ENCODE peak calls at places on chromosomes 11 and 22, in four cellular contexts. Q is cardiac muscle cell, C is HL-60, J is suprapubic skin. R is an unnamed sample.

GRCh38 chr11:88482871-88483301 is 145.3 kb upstream of the CTSC start:
- DNase-seq in Q (no peak), J (no peak), C (no peak), R (no peak)

GRCh38 chr11:73391665-73392064 is 15.5 kb downstream of the RELT start:
- DNase-seq in C (no peak), J (no peak), Q (no peak), R (no peak)

GRCh38 chr11:94774345-94774744 is 6.2 kb downstream of the AMOTL1 start:
- DNase-seq in J (no peak), Q (no peak), C (no peak), R (no peak)

GRCh38 chr22:37328017-37328416 is 45.7 kb downstream of the CYTH4 start:
- DNase-seq in J (no peak), Q (peak; percentile 54), C (no peak), R (no peak)

GRCh38 chr11:32184057-32185055 is 93.5 kb downstream of the RCN1 start:
- DNase-seq in J (no peak), C (no peak), Q (peak; percentile 10), R (no peak)

GRCh38 chr11:88101881-88102594 is 73.2 kb downstream of the RAB38 start:
- DNase-seq in J (no peak), Q (no peak), C (no peak), R (no peak)

GRCh38 chr22:20748820-20749428 is 25.0 kb upstream of the SERPIND1 start:
- DNase-seq in C (no peak), J (no peak), Q (peak; percentile 13), R (no peak)

GRCh38 chr22:48838846-48839730 is 988.6 kb downstream of the BRD1 start:
- DNase-seq in J (no peak), C (no peak), Q (no peak), R (peak; percentile 31)

GRCh38 chr11:9765320-9766101 is 101.6 kb downstream of the SWAP70 start:
- DNase-seq in J (no peak), Q (peak; percentile 97), C (no peak), R (no peak)

GRCh38 chr11:10502065-10502680 is 38.8 kb downstream of the RNF141 start:
- DNase-seq in J (no peak), C (no peak), Q (no peak), R (no peak)

DNA sequence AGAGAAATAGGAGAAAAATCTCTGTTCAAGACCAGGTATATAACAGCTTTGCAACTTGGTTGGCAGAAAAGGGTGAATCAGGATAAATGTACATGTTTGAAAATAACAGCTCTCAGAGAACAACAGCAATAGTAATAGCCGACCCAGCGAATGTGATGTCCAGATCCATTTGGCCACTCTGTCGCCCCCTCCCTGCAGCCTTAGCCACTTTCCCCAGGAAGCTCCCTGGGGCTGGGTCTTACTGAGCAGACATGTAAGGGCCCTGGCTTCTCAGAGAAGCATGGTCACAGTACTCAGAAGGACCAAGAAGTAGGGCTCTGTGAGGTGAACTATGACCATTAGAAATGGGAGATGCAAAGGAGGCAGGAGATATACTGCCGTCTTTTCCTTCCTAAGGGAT is 154.1 kb upstream of the SNX19 start:
- DNase-seq in Q (no peak), C (no peak), J (no peak), R (no peak)
- TF ChIP-seq CTCF in Q (no peak), C (no peak), J (no peak), R (no peak)

GRCh38 chr11:5285703-5286102 is 16.0 kb upstream of the HBE1 start:
- DNase-seq in C (no peak), J (no peak), Q (no peak), R (no peak)

GRCh38 chr11:5280582-5281102 is 10.9 kb upstream of the HBE1 start:
- DNase-seq in J (no peak), C (peak; percentile 66), Q (peak; percentile 96), R (peak; percentile 59)

GRCh38 chr11:5282652-5283051 is 12.9 kb upstream of the HBE1 start:
- DNase-seq in C (no peak), Q (no peak), J (no peak), R (no peak)

GRCh38 chr11:5288108-5288911 is 13.4 kb downstream of the OR51B4 start:
- DNase-seq in C (no peak), J (no peak), Q (peak; percentile 22), R (no peak)

GRCh38 chr11:5284551-5285130 is 14.9 kb upstream of the HBE1 start:
- DNase-seq in J (no peak), C (no peak), Q (no peak), R (no peak)
- H3K4me3 ChIP-seq in J (no peak overlapping the region), C (no peak overlapping the region), Q (no peak overlapping the region), R (no peak overlapping the region)

DNA sequence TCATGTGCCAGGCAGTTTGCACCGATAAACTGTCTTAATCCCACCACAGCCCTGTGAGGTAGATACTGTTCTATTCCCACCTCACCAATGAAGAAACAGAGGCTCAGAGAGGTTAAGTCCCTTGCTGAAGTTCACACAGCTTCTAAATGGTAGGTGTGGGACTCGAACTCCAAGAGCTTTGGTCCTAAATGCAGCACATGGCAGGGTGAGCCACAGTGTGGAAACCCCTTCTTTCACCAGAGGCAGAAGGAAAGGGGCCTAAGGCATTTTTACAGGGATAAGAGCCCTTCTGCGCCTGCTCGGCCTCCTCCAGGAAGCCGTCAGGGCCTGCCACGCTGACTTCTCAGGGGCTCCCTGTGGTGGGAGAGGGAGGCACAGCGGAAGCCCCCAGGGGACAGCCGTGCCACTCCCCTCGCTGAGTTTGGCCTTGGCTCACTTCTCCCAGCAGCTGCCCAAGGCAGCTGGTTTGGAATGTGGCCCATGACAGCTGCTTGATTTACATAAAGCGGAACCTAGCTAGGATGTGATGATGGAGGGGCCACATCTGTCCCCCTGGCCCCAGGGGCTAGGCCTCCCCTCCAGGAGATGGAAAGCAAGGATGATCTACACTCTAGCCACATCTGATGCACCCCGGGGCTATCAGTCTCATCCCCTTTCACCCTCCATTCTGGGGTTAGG is 35.4 kb downstream of the CD82 start:
- DNase-seq in Q (peak; percentile 50), J (no peak), C (no peak), R (peak; percentile 47)
- H3K27ac ChIP-seq in Q (no peak overlapping the region), J (no peak overlapping the region), C (no peak overlapping the region), R (no peak overlapping the region)

DNA sequence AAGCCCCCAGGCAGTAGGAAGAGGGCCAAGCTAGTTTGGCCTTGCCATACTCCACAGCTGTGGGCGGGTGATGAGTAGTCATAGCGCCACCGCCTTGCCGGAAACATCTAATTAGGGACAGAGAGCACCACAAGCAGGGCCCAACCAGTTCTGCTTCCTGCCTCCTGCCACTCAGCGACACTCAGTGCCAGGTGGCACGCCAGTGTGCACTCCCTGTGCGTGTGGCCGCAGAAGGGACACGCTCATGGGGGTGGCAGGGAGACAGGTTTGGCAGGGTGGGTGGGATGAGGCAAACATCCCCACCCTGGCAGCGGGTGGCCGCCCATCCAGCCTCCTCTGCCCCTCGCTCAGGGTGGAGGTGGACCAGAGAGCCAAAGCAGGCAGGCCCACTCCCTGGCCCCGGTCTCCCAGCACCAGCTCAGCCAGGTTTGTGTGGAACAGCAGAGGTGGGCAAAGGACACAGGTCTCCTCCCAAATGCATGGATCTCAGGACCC is 4.9 kb downstream of the OVOL1 start:
- DNase-seq in J (no peak), C (peak; percentile 80), Q (no peak), R (no peak)
- TF ChIP-seq CTCF in J (no peak), C (no peak), Q (no peak), R (no peak)

GRCh38 chr11:130711193-130711592 is 205.1 kb downstream of the SNX19 start:
- DNase-seq in Q (no peak), C (no peak), J (no peak), R (no peak)

GRCh38 chr11:130709531-130709930 is 206.7 kb downstream of the SNX19 start:
- DNase-seq in C (no peak), J (no peak), Q (no peak), R (no peak)

GRCh38 chr11:130710022-130710421 is 206.3 kb downstream of the SNX19 start:
- DNase-seq in J (no peak), C (no peak), Q (no peak), R (no peak)

GRCh38 chr11:130712480-130712879 is 203.8 kb downstream of the SNX19 start:
- DNase-seq in C (no peak), J (no peak), Q (no peak), R (no peak)

DNA sequence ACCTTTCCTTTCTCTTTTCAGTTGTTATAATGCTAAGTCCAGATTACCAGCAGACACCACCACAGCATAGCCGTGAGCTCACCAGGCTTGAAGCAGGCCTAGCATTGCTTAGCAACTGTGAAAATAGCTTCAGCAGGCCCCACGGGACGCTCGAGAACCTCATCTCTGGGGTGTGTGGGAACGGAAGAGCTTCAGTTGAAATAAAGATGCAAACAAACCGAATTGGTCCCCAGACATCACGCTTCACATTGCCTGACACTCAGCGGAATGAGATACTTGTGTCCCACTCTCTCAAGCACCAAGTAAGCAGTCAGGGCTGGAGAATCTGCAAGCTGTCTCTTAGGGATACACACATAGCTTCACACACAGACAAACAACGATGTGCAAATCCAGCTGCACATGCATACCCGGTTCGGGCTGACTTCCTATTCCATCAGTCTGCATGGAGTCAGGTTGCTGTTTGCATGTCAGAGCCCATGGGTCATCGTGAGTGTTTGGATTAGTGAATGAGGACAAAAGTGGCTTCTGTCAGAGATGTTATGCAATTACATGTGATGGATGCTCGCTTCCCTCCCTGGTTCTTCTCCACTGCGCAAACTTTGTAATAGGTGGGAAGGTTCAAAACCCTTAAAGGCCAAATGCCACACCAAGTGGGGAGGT is 205.7 kb downstream of the SNX19 start:
- DNase-seq in Q (no peak), J (no peak), C (no peak), R (no peak)
- H3K4me3 ChIP-seq in Q (no peak overlapping the region), J (no peak overlapping the region), C (no peak overlapping the region), R (no peak overlapping the region)

GRCh38 chr11:132126973-132127900 is 756.8 kb downstream of the NTM start:
- DNase-seq in C (no peak), J (no peak), Q (peak; percentile 94), R (peak; percentile 56)
- H3K27ac ChIP-seq in C (no peak overlapping the region), J (no peak overlapping the region), Q (no peak overlapping the region), R (peak overlapping the region; percentile 82)